ENCODE peak calls at places on chromosomes 1 and 21, in five cellular contexts. J, E, R, T and K are unnamed samples.
A peak's percentile ranks its signal among the peaks of the same experiment; 100 is the strongest.

GRCh38 chr1:21059021-21059420 is 117.7 kb downstream of the EIF4G3 start:
- DNase-seq in J (no peak), R (no peak), T (no peak), E (no peak), K (no peak)

GRCh38 chr1:225427249-225428065 is at the start of gene LBR:
- DNase-seq in R (no peak), T (peak; percentile 28), J (no peak), E (no peak), K (peak; percentile 61)

GRCh38 chr1:115545791-115546733 is 95.7 kb upstream of the VANGL1 start:
- DNase-seq in J (peak; percentile 91), E (no peak), R (peak; percentile 99), T (peak; percentile 36), K (peak; percentile 89)

GRCh38 chr1:240803151-240803550 is 191.2 kb upstream of the GREM2 start:
- DNase-seq in E (no peak), J (peak; percentile 88), R (no peak), T (no peak), K (peak; percentile 77)

GRCh38 chr1:40132383-40133121 is 28.6 kb upstream of the RLF start:
- DNase-seq in J (no peak), E (no peak), R (no peak), T (no peak), K (no peak)

GRCh38 chr1:93976291-93976690 is 67.1 kb upstream of the GCLM start:
- DNase-seq in R (no peak), E (no peak), T (no peak), J (no peak), K (no peak)

GRCh38 chr21:16908087-16908486 is 604.8 kb upstream of the CXADR start:
- DNase-seq in T (no peak), R (peak; percentile 72), J (peak; percentile 30), E (no peak), K (peak; percentile 16)

GRCh38 chr21:26041441-26042180 is 129.0 kb downstream of the APP start:
- DNase-seq in E (no peak), R (no peak), J (peak; percentile 78), T (no peak), K (peak; percentile 37)

GRCh38 chr1:228099331-228099732 is 3.8 kb downstream of the C1orf35 start:
- DNase-seq in T (no peak), R (no peak), J (no peak), E (no peak), K (no peak)

GRCh38 chr1:185531838-185532237 is 202.4 kb upstream of the HMCN1 start:
- DNase-seq in E (no peak), R (no peak), J (no peak), T (no peak), K (no peak)

GRCh38 chr1:40884055-40884795 is 22.1 kb upstream of the CITED4 start:
- DNase-seq in R (no peak), T (no peak), J (no peak), E (no peak), K (no peak)

GRCh38 chr21:44815852-44816628 is 1.8 kb downstream of the SUMO3 start:
- DNase-seq in T (no peak), E (no peak), J (no peak), R (no peak), K (peak; percentile 45)

GRCh38 chr1:39195166-39196111 is 9.1 kb upstream of the MACF1 start:
- DNase-seq in E (no peak), R (no peak), T (no peak), J (no peak), K (peak; percentile 68)

GRCh38 chr1:30229557-30229956 is 493.8 kb downstream of the MATN1 start:
- DNase-seq in E (no peak), T (no peak), J (no peak), R (no peak), K (no peak)

GRCh38 chr1:91697322-91698260 is 188.4 kb downstream of the TGFBR3 start:
- DNase-seq in E (no peak), R (no peak), J (peak; percentile 96), T (no peak), K (peak; percentile 78)

GRCh38 chr1:164838786-164839185 is 279.8 kb downstream of the PBX1 start:
- DNase-seq in J (no peak), T (no peak), E (no peak), R (no peak), K (no peak)

GRCh38 chr1:44239961-44240371 is 26.7 kb downstream of the DMAP1 start:
- DNase-seq in E (no peak), R (no peak), T (peak; percentile 43), J (peak; percentile 36), K (peak; percentile 59)

GRCh38 chr1:94481473-94481933 is 60.1 kb downstream of the F3 start:
- DNase-seq in E (peak; percentile 0), T (peak; percentile 42), R (peak; percentile 81), J (peak; percentile 71), K (peak; percentile 53)

GRCh38 chr1:67019600-67020136 is 34.3 kb downstream of the SLC35D1 start:
- DNase-seq in R (no peak), J (peak; percentile 45), E (no peak), T (peak; percentile 7), K (peak; percentile 82)

GRCh38 chr1:205045146-205045545 is 2.1 kb downstream of the CNTN2 start:
- DNase-seq in J (no peak), T (no peak), R (no peak), E (no peak), K (no peak)

GRCh38 chr1:205043866-205044265 is 854 bp downstream of the CNTN2 start:
- DNase-seq in R (no peak), T (no peak), J (no peak), E (no peak), K (no peak)

GRCh38 chr1:205042911-205043806 is at the start of gene CNTN2:
- DNase-seq in R (no peak), T (no peak), E (no peak), J (no peak), K (no peak)

GRCh38 chr1:205046870-205047269 is 3.9 kb downstream of the CNTN2 start:
- DNase-seq in T (no peak), R (no peak), E (no peak), J (no peak), K (no peak)

DNA sequence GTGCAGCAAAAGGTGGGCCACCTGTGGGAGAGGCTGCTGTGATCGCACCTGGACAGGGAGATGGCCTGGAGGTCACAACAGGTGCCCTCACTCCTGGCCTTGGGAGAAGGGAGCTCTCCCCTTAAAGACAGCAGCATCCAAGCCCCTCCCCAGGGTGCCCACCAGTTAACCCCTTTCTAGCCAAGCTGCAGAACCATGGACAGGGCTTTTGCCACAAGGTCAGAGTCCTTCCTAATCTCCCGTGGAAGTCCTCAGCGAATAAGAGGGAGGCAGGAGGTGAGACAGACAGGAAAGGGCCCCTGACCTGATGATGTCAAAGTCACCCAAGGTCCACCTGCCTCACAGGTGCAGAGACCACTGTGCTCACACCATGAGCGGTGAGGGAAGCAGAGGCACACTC is 1.7 kb downstream of the CNTN2 start:
- DNase-seq in R (no peak), T (no peak), J (no peak), E (no peak), K (no peak)
- H3K4me3 ChIP-seq in R (no peak overlapping the region), T (no peak overlapping the region), J (no peak overlapping the region), E (no peak overlapping the region), K (no peak overlapping the region)

GRCh38 chr1:175433586-175434267 is 241.2 kb upstream of the KIAA0040 start:
- DNase-seq in E (no peak), J (no peak), T (no peak), R (no peak), K (no peak)

GRCh38 chr1:175434268-175434860 is 241.8 kb upstream of the KIAA0040 start:
- DNase-seq in T (no peak), J (no peak), E (no peak), R (no peak), K (no peak)
- TF ChIP-seq CTCF in T (no peak), J (peak; percentile 20), E (peak; percentile 14), R (peak; percentile 57), K (no peak)

DNA sequence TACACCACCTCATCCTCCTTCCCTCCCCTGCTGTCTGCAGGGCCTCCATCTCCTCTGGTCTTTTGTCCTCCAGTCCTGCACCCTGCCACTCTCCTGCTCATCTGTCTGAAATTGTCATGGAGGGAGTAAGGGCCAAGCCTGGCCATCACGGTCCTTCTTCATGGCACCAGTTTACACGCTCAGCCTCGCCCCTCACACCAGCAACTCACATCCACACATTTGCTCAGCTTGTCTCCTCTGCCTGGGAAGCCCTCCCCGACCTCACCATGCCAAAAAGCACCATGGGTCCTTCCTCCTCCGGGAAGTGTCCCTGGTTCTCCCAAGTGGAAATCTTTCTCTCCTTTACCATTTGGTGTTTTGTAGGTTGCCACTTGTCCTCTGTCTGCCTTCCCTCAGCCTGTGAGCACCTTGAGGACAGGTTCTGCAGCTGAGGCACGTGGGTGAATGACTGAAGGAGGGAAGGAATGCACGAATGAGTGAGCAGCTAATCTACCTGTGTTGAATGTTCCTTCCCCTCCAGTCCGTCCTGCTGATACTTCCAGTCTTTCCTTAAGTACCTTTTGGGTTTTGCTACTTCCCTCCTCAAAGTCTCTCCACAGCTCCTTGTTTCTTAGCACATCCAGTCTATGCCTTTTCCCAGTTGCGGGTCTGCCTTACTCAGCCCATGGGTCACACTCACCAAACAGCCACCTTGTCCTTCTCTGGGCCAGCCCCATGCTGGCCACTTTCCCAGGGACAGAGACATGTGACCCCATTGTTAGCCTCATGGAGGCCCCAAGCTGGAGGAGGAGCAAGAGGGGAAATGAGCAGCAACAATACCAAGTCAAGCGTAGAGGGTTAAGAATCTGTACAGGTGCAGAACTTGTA is 2.3 kb upstream of the SLC2A1 start:
- DNase-seq in R (no peak), J (no peak), E (no peak), T (no peak), K (no peak)
- H3K4me3 ChIP-seq in R (no peak overlapping the region), J (no peak overlapping the region), E (no peak overlapping the region), T (no peak overlapping the region), K (no peak overlapping the region)

GRCh38 chr1:166167395-166167922 is 658 bp upstream of the FAM78B start:
- DNase-seq in T (no peak), R (no peak), J (peak; percentile 12), E (no peak), K (no peak)
- TF ChIP-seq CTCF in T (no peak), R (no peak), J (no peak), E (no peak), K (no peak)

GRCh38 chr1:22248746-22249145 is 105.8 kb upstream of the WNT4 start:
- DNase-seq in T (no peak), R (no peak), J (no peak), E (no peak), K (no peak)
- H3K4me3 ChIP-seq in T (no peak overlapping the region), R (no peak overlapping the region), J (no peak overlapping the region), E (no peak overlapping the region), K (no peak overlapping the region)

DNA sequence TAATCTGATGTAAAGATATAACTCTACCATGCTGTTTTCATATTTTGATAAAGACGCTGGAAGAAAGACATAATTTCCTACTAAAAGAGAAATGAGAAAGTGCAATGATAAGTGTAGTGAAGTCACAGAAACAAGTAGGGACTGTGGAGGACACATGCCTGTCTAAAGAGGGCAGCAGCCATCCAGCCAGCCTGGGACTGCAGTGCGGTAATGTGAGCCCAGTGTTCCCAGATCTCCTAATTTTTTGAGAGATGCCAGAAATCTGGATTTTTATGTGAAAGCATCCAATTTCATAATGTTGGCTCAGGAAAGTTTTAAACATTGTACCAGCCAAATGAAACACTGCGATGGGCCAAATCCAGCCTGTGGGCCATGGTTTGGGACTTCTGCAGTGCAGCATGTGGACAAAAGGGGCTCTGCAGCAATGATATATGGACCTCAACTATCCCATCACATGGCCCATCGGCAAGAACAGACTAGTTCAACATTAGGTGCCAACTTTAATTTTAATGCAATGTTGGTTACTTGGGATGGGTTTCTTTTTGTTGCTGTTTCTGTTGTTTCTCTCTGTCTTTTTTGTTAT is 329.5 kb downstream of the LTN1 start:
- DNase-seq in J (no peak), E (no peak), R (no peak), T (no peak), K (no peak)
- TF ChIP-seq CTCF in J (no peak), E (no peak), R (no peak), T (no peak), K (no peak)

GRCh38 chr1:8016244-8017241 is 9.6 kb downstream of the ERRFI1 start:
- DNase-seq in R (no peak), J (peak; percentile 37), E (no peak), T (no peak), K (no peak)
- H3K4me3 ChIP-seq in R (peak overlapping the region; percentile 91), J (no peak overlapping the region), E (peak overlapping the region; percentile 1), T (no peak overlapping the region), K (no peak overlapping the region)